ENCODE peak calls at places on chromosomes 6 and 20, in eight cellular contexts. One of them, this sample, is unnamed.

GRCh38 chr6:130293800-130294199 is 71.0 kb upstream of the SAMD3 start:
- DNase-seq in psoas muscle: no peak
- DNase-seq in left ventricle myocardium inferior: no peak
- DNase-seq in fibroblast of villous mesenchyme: peak
- DNase-seq in heart right ventricle: no peak
- DNase-seq in Peyer's patch: no peak
- DNase-seq in SK-N-SH: peak
- DNase-seq in stomach: no peak
- DNase-seq in this sample: peak

GRCh38 chr6:99393698-99394531 is at the start of gene COQ3:
- DNase-seq in psoas muscle: peak
- DNase-seq in left ventricle myocardium inferior: peak
- DNase-seq in fibroblast of villous mesenchyme: peak
- DNase-seq in heart right ventricle: peak
- DNase-seq in Peyer's patch: peak
- DNase-seq in SK-N-SH: peak
- DNase-seq in stomach: peak
- DNase-seq in this sample: peak

GRCh38 chr6:110048221-110048875 is 70.2 kb downstream of the GPR6 start:
- DNase-seq in psoas muscle: no peak
- DNase-seq in left ventricle myocardium inferior: no peak
- DNase-seq in fibroblast of villous mesenchyme: no peak
- DNase-seq in heart right ventricle: no peak
- DNase-seq in Peyer's patch: no peak
- DNase-seq in SK-N-SH: no peak
- DNase-seq in stomach: no peak
- DNase-seq in this sample: no peak

GRCh38 chr20:17859616-17860232 is 108.9 kb downstream of the SNX5 start:
- DNase-seq in psoas muscle: no peak
- DNase-seq in left ventricle myocardium inferior: peak
- DNase-seq in fibroblast of villous mesenchyme: no peak
- DNase-seq in heart right ventricle: peak
- DNase-seq in Peyer's patch: no peak
- DNase-seq in SK-N-SH: no peak
- DNase-seq in stomach: no peak
- DNase-seq in this sample: no peak

GRCh38 chr20:16803965-16804792 is 56.0 kb downstream of the OTOR start:
- DNase-seq in psoas muscle: peak
- DNase-seq in left ventricle myocardium inferior: peak
- DNase-seq in fibroblast of villous mesenchyme: peak
- DNase-seq in heart right ventricle: peak
- DNase-seq in Peyer's patch: peak
- DNase-seq in SK-N-SH: peak
- DNase-seq in stomach: peak
- DNase-seq in this sample: peak

GRCh38 chr6:69796081-69796626 is 656 bp downstream of the LMBRD1 start:
- DNase-seq in psoas muscle: no peak
- DNase-seq in left ventricle myocardium inferior: no peak
- DNase-seq in fibroblast of villous mesenchyme: no peak
- DNase-seq in heart right ventricle: no peak
- DNase-seq in Peyer's patch: no peak
- DNase-seq in SK-N-SH: no peak
- DNase-seq in stomach: peak
- DNase-seq in this sample: peak

GRCh38 chr6:8821921-8822512 is 386.7 kb upstream of the SLC35B3 start:
- DNase-seq in psoas muscle: no peak
- DNase-seq in left ventricle myocardium inferior: no peak
- DNase-seq in fibroblast of villous mesenchyme: no peak
- DNase-seq in heart right ventricle: no peak
- DNase-seq in Peyer's patch: no peak
- DNase-seq in SK-N-SH: no peak
- DNase-seq in stomach: no peak
- DNase-seq in this sample: peak

GRCh38 chr6:25842526-25842925 is 10.7 kb upstream of the SLC17A1 start:
- DNase-seq in psoas muscle: no peak
- DNase-seq in left ventricle myocardium inferior: no peak
- DNase-seq in fibroblast of villous mesenchyme: no peak
- DNase-seq in heart right ventricle: no peak
- DNase-seq in Peyer's patch: no peak
- DNase-seq in SK-N-SH: no peak
- DNase-seq in stomach: no peak
- DNase-seq in this sample: no peak

GRCh38 chr20:50788045-50788867 is 6.6 kb upstream of the BCAS4 start:
- DNase-seq in psoas muscle: peak
- DNase-seq in left ventricle myocardium inferior: no peak
- DNase-seq in fibroblast of villous mesenchyme: peak
- DNase-seq in heart right ventricle: no peak
- DNase-seq in Peyer's patch: no peak
- DNase-seq in SK-N-SH: peak
- DNase-seq in stomach: no peak
- DNase-seq in this sample: peak

GRCh38 chr6:169344651-169345050 is 91.0 kb upstream of the THBS2 start:
- DNase-seq in psoas muscle: no peak
- DNase-seq in left ventricle myocardium inferior: no peak
- DNase-seq in fibroblast of villous mesenchyme: peak
- DNase-seq in heart right ventricle: no peak
- DNase-seq in Peyer's patch: no peak
- DNase-seq in SK-N-SH: no peak
- DNase-seq in stomach: no peak
- DNase-seq in this sample: no peak

GRCh38 chr6:15554728-15555100 is 108.1 kb downstream of the DTNBP1 start:
- DNase-seq in psoas muscle: no peak
- DNase-seq in left ventricle myocardium inferior: no peak
- DNase-seq in fibroblast of villous mesenchyme: no peak
- DNase-seq in heart right ventricle: no peak
- DNase-seq in Peyer's patch: no peak
- DNase-seq in SK-N-SH: no peak
- DNase-seq in stomach: no peak
- DNase-seq in this sample: no peak

GRCh38 chr20:25526446-25526845 is 58.9 kb downstream of the NINL start:
- DNase-seq in psoas muscle: no peak
- DNase-seq in left ventricle myocardium inferior: no peak
- DNase-seq in fibroblast of villous mesenchyme: no peak
- DNase-seq in heart right ventricle: no peak
- DNase-seq in Peyer's patch: no peak
- DNase-seq in SK-N-SH: no peak
- DNase-seq in stomach: no peak
- DNase-seq in this sample: no peak

GRCh38 chr6:125027287-125027686 is 65.0 kb downstream of the RNF217 start:
- DNase-seq in psoas muscle: no peak
- DNase-seq in left ventricle myocardium inferior: no peak
- DNase-seq in fibroblast of villous mesenchyme: no peak
- DNase-seq in heart right ventricle: no peak
- DNase-seq in Peyer's patch: no peak
- DNase-seq in SK-N-SH: no peak
- DNase-seq in stomach: no peak
- DNase-seq in this sample: no peak

GRCh38 chr20:58692579-58693225 is at the start of gene NPEPL1:
- DNase-seq in psoas muscle: peak
- DNase-seq in left ventricle myocardium inferior: peak
- DNase-seq in fibroblast of villous mesenchyme: peak
- DNase-seq in heart right ventricle: peak
- DNase-seq in Peyer's patch: peak
- DNase-seq in SK-N-SH: no peak
- DNase-seq in stomach: peak
- DNase-seq in this sample: peak
- TF ChIP-seq CTCF in psoas muscle: peak
- TF ChIP-seq CTCF in left ventricle myocardium inferior: no peak
- TF ChIP-seq CTCF in fibroblast of villous mesenchyme: peak
- TF ChIP-seq CTCF in heart right ventricle: no peak
- TF ChIP-seq CTCF in Peyer's patch: no peak
- TF ChIP-seq CTCF in SK-N-SH: no peak
- TF ChIP-seq CTCF in stomach: no peak
- TF ChIP-seq CTCF in this sample: no peak

DNA sequence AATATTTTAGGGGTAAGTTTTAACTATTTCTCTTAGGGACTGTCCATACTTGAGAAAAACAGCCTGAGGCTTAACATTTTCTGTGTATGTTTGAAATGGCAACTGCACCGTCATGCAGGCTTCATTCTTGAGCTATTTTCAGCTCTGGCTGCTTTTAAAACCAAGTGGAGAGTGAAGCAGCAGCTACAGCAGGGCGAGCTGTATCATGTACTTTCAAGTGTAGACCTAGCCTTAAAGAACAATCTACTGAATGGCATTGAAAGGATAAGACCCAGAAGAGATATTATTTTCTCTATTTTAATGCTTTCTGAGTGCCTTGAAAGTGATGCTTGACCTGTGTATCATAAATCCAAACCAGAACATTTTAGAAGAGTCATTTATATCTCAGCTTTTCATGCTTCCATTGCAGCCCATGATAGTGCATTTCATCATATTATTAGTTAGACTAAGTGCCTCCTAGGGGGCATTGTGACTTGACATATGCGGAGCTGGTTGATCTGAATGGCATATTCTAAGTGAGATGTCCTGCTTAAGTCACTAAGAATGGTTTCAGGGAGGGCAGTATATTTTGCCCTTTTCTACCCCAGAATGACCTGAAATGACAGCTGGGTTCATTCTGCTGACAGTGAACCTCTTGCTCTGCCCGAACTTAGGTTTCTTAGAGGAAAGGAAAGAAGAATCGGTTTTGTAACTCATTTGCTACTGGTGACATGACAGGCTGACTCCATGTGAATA is 85.3 kb downstream of the NKAIN2 start:
- DNase-seq in psoas muscle: no peak
- DNase-seq in left ventricle myocardium inferior: no peak
- DNase-seq in fibroblast of villous mesenchyme: no peak
- DNase-seq in heart right ventricle: no peak
- DNase-seq in Peyer's patch: no peak
- DNase-seq in SK-N-SH: no peak
- DNase-seq in stomach: no peak
- DNase-seq in this sample: peak
- H3K4me3 ChIP-seq in psoas muscle: peak
- H3K4me3 ChIP-seq in left ventricle myocardium inferior: no peak
- H3K4me3 ChIP-seq in fibroblast of villous mesenchyme: no peak
- H3K4me3 ChIP-seq in heart right ventricle: no peak
- H3K4me3 ChIP-seq in Peyer's patch: no peak
- H3K4me3 ChIP-seq in SK-N-SH: no peak
- H3K4me3 ChIP-seq in stomach: no peak
- H3K4me3 ChIP-seq in this sample: no peak

GRCh38 chr6:145141609-145142008 is 593.7 kb downstream of the EPM2A start:
- DNase-seq in psoas muscle: no peak
- DNase-seq in left ventricle myocardium inferior: no peak
- DNase-seq in fibroblast of villous mesenchyme: no peak
- DNase-seq in heart right ventricle: no peak
- DNase-seq in Peyer's patch: no peak
- DNase-seq in SK-N-SH: peak
- DNase-seq in stomach: no peak
- DNase-seq in this sample: no peak
- TF ChIP-seq CTCF in psoas muscle: no peak
- TF ChIP-seq CTCF in left ventricle myocardium inferior: no peak
- TF ChIP-seq CTCF in fibroblast of villous mesenchyme: no peak
- TF ChIP-seq CTCF in heart right ventricle: no peak
- TF ChIP-seq CTCF in Peyer's patch: no peak
- TF ChIP-seq CTCF in SK-N-SH: no peak
- TF ChIP-seq CTCF in stomach: no peak
- TF ChIP-seq CTCF in this sample: no peak

DNA sequence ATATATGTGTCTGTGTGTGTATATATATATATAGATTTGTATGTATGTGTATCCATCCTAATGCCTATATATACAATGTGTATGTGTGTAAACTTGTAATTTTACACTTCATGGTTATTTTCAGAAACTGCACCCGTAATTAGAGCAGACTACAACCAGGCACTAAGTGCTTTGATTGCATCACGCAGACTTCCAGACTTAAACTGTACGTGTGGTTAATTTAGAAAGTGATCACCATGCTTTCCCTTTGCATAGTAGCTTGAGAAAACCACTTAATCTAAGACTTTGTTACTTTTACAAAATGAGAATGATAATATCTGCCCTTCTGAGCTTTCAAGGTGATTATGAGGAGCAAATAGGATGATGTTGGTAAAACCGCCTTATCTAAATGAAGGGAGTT is 50.1 kb upstream of the E2F3 start:
- DNase-seq in psoas muscle: no peak
- DNase-seq in left ventricle myocardium inferior: no peak
- DNase-seq in fibroblast of villous mesenchyme: peak
- DNase-seq in heart right ventricle: no peak
- DNase-seq in Peyer's patch: no peak
- DNase-seq in SK-N-SH: no peak
- DNase-seq in stomach: no peak
- DNase-seq in this sample: no peak
- H3K4me3 ChIP-seq in psoas muscle: no peak
- H3K4me3 ChIP-seq in left ventricle myocardium inferior: no peak
- H3K4me3 ChIP-seq in fibroblast of villous mesenchyme: no peak
- H3K4me3 ChIP-seq in heart right ventricle: no peak
- H3K4me3 ChIP-seq in Peyer's patch: no peak
- H3K4me3 ChIP-seq in SK-N-SH: no peak
- H3K4me3 ChIP-seq in stomach: no peak
- H3K4me3 ChIP-seq in this sample: no peak

This sample was measured in epithelial cell of esophagus.